ENCODE peak calls at places on chromosome 17, in nine cellular contexts. V, C, S, P, A, O, M, T and W are unnamed samples.

GRCh38 chr17:65433592-65433991 is 127.9 kb downstream of the AXIN2 start:
- DNase-seq in V (no peak), C (no peak), S (no peak), P (no peak), A (no peak), O (no peak), M (no peak), T (peak; percentile 74), W (no peak)

GRCh38 chr17:55454906-55455474 is 33.4 kb upstream of the MMD start:
- DNase-seq in V (no peak), C (no peak), S (peak; percentile 93), P (no peak), A (peak; percentile 90), O (no peak), M (no peak), T (peak; percentile 60), W (no peak)

GRCh38 chr17:41585301-41585700 is 1.4 kb downstream of the KRT14 start:
- DNase-seq in V (no peak), C (no peak), S (no peak), P (no peak), A (no peak), O (no peak), M (no peak), T (no peak), W (no peak)

GRCh38 chr17:19996086-19996485 is 13.1 kb upstream of the SPECC1 start:
- DNase-seq in V (no peak), C (no peak), S (no peak), P (no peak), A (no peak), O (no peak), M (no peak), T (no peak), W (no peak)

GRCh38 chr17:27573971-27574525 is 56.9 kb upstream of the LGALS9 start:
- DNase-seq in V (no peak), C (no peak), S (peak; percentile 69), P (no peak), A (no peak), O (no peak), M (no peak), T (peak; percentile 75), W (no peak)

GRCh38 chr17:57262557-57262956 is 6.2 kb downstream of the MSI2 start:
- DNase-seq in V (no peak), C (no peak), S (no peak), P (no peak), A (no peak), O (no peak), M (no peak), T (no peak), W (no peak)

GRCh38 chr17:9707917-9708316 is 62.6 kb downstream of the USP43 start:
- DNase-seq in V (no peak), C (no peak), S (no peak), P (no peak), A (no peak), O (no peak), M (no peak), T (no peak), W (no peak)

GRCh38 chr17:81493198-81494038 is 19.2 kb downstream of the ACTG1 start:
- DNase-seq in V (no peak), C (no peak), S (no peak), P (no peak), A (no peak), O (no peak), M (peak; percentile 41), T (no peak), W (no peak)

GRCh38 chr17:66841744-66842143 is 6.8 kb downstream of the CACNG5 start:
- DNase-seq in V (no peak), C (no peak), S (no peak), P (no peak), A (no peak), O (no peak), M (no peak), T (no peak), W (no peak)

GRCh38 chr17:75352079-75352569 is 53.4 kb downstream of the GRB2 start:
- DNase-seq in V (no peak), C (no peak), S (no peak), P (peak; percentile 66), A (no peak), O (no peak), M (no peak), T (peak; percentile 44), W (no peak)

GRCh38 chr17:73936908-73937627 is 266.4 kb upstream of the RPL38 start:
- DNase-seq in V (no peak), C (no peak), S (no peak), P (no peak), A (no peak), O (no peak), M (no peak), T (no peak), W (no peak)

GRCh38 chr17:3722716-3723115 is 987 bp upstream of the HASPIN start:
- DNase-seq in V (no peak), C (no peak), S (peak; percentile 12), P (no peak), A (no peak), O (no peak), M (no peak), T (no peak), W (no peak)

GRCh38 chr17:81277421-81277820 is 17.7 kb downstream of the SLC38A10 start:
- DNase-seq in V (peak; percentile 60), C (no peak), S (peak; percentile 68), P (no peak), A (no peak), O (peak; percentile 32), M (peak; percentile 74), T (peak; percentile 20), W (no peak)

GRCh38 chr17:4004517-4005295 is 40.5 kb upstream of the ATP2A3 start:
- DNase-seq in V (peak; percentile 46), C (peak; percentile 52), S (no peak), P (peak; percentile 78), A (no peak), O (peak; percentile 78), M (peak; percentile 78), T (peak; percentile 11), W (peak; percentile 76)

GRCh38 chr17:40176409-40177110 is 710 bp upstream of the RAPGEFL1 start:
- DNase-seq in V (no peak), C (no peak), S (no peak), P (no peak), A (no peak), O (peak; percentile 89), M (peak; percentile 73), T (no peak), W (no peak)

GRCh38 chr17:40956401-40957254 is 10.1 kb downstream of the KRT39 start:
- DNase-seq in V (no peak), C (no peak), S (peak; percentile 100), P (no peak), A (peak; percentile 96), O (no peak), M (no peak), T (peak; percentile 100), W (no peak)

DNA sequence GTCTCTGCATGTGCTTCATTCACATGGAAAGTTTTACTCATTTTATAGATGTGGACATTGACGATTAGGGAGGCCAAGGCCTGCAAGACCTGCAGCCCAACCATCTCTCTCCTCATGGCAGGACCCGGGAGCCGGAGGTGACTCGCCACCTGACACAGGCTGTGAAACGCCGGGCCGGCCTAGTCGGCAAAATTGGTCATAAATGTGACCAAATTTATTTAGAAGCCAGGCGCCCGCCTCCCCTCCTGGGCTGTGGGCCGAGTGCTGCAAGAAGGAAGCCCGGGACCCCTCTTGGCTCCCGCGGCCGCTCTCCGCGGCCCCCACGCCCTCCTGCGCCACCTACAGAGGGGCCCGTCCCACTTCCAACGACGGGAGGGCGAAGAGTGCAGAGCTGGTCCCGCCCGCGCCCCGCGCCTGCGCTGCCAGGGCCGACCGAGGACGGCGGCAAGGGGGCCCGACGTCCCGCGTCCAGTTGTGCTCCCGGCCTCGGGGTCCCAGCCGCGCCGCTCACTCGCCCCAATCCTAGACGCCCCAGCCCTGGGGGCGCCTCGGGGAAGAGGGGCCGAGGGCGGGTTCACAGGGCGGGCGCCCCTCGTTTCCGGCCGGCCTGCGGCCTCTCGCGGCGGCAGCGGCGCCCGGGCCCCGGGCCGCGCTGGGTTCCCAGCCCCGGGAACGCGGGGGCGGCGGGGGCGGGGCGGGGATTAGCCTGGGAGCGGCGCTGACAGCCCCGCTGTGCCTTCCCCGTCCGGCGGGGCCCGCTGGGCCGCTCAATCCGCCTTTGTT is 47.5 kb downstream of the WNT3 start:
- DNase-seq in V (peak; percentile 29), C (no peak), S (peak; percentile 23), P (peak; percentile 52), A (no peak), O (peak; percentile 54), M (peak; percentile 61), T (peak; percentile 48), W (peak; percentile 61)
- TF ChIP-seq CTCF in V (peak; percentile 8), C (no peak), S (no peak), P (no peak), A (no peak), O (no peak), M (no peak), T (no peak), W (peak; percentile 9)

DNA sequence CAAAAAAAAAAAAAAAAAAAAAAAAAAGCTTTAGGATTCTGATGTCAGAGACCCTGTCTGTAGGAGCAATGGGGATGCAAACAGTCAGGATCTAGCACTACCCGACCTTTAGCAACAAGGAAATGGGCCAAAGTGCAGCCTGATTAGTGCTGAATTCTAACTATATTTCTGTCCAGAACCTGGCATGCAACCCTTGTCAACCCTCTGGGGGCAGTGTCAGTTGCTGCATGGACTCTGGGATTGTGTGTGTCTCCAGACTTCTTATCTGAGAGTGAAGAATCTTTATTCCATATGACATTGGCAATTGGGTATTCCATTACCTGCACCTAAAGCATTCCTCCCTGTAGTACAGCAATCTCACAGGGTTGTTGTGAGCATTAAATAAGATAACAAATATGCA is 120.3 kb upstream of the CRHR1 start:
- DNase-seq in V (no peak), C (no peak), S (no peak), P (no peak), A (no peak), O (no peak), M (peak; percentile 8), T (no peak), W (no peak)
- TF ChIP-seq CTCF in V (no peak), C (no peak), S (no peak), P (no peak), A (no peak), O (no peak), M (no peak), T (no peak), W (no peak)

GRCh38 chr17:50195196-50195865 is 6.1 kb downstream of the COL1A1 start:
- DNase-seq in V (no peak), C (no peak), S (peak; percentile 74), P (no peak), A (no peak), O (no peak), M (peak; percentile 31), T (peak; percentile 73), W (no peak)
- TF ChIP-seq CTCF in V (no peak), C (no peak), S (peak; percentile 37), P (no peak), A (peak; percentile 57), O (no peak), M (no peak), T (peak; percentile 38), W (no peak)

GRCh38 chr17:16380640-16381495 is at the start of gene UBB:
- DNase-seq in V (peak; percentile 97), C (peak; percentile 91), S (peak; percentile 99), P (peak; percentile 97), A (peak; percentile 99), O (peak; percentile 97), M (peak; percentile 98), T (peak; percentile 99), W (peak; percentile 62)
- TF ChIP-seq CTCF in V (no peak), C (no peak), S (peak; percentile 11), P (no peak), A (no peak), O (no peak), M (no peak), T (no peak), W (no peak)

GRCh38 chr17:51607512-51607911 is 347.2 kb downstream of the UTP18 start:
- DNase-seq in V (no peak), C (no peak), S (no peak), P (no peak), A (no peak), O (no peak), M (no peak), T (no peak), W (no peak)
- TF ChIP-seq CTCF in V (no peak), C (no peak), S (no peak), P (no peak), A (no peak), O (no peak), M (no peak), T (no peak), W (no peak)